ENCODE peak calls at places on chromosomes 4 and X, in four cellular contexts. A, P, I and B are unnamed samples.

GRCh38 chr4:2069986-2070385 is 10.9 kb downstream of the NAT8L start:
- DNase-seq in I (no peak), P (no peak), A (no peak), B (peak)

GRCh38 chr4:87392183-87392582 is 1.2 kb upstream of the HSD17B11 start:
- DNase-seq in A (peak), I (no peak), P (no peak), B (no peak)

GRCh38 chrX:43557792-43558191 is 98.3 kb upstream of the MAOA start:
- DNase-seq in P (peak), I (peak), A (peak), B (peak)

GRCh38 chr4:7383251-7383650 is 51.5 kb downstream of the PSAPL1 start:
- DNase-seq in A (no peak), P (no peak), I (no peak), B (no peak)

GRCh38 chr4:155667538-155668511 is 1.2 kb downstream of the GUCY1A1 start:
- DNase-seq in I (no peak), P (no peak), A (no peak), B (peak)

GRCh38 chr4:111755571-111755970 is 389.7 kb upstream of the FAM241A start:
- DNase-seq in A (no peak), P (no peak), I (no peak), B (no peak)

GRCh38 chr4:113699772-113700171 is 61.8 kb downstream of the CAMK2D start:
- DNase-seq in P (no peak), I (no peak), A (no peak), B (no peak)

GRCh38 chrX:121365572-121366161 is 318.3 kb downstream of the GLUD2 start:
- DNase-seq in A (no peak), P (no peak), I (no peak), B (no peak)

GRCh38 chrX:8939344-8939743 is 94.6 kb downstream of the FAM9B start:
- DNase-seq in I (no peak), A (no peak), P (no peak), B (no peak)

GRCh38 chr4:73943555-73943954 is 38.3 kb downstream of the PF4 start:
- DNase-seq in P (no peak), I (no peak), A (no peak), B (no peak)

GRCh38 chrX:125622899-125623298 is 303.2 kb downstream of the TEX13C start:
- DNase-seq in I (no peak), A (no peak), P (peak), B (no peak)

GRCh38 chr4:28225005-28225404 is 1364.4 kb downstream of the STIM2 start:
- DNase-seq in P (no peak), A (no peak), I (no peak), B (peak)

GRCh38 chrX:128759177-128759576 is 707.0 kb upstream of the ACTRT1 start:
- DNase-seq in A (no peak), I (no peak), P (no peak), B (no peak)

GRCh38 chr4:87236851-87237250 is 16.4 kb upstream of the KLHL8 start:
- DNase-seq in A (peak), P (no peak), I (no peak), B (no peak)

GRCh38 chrX:129769467-129770154 is 10.1 kb upstream of the SASH3 start:
- DNase-seq in P (no peak), I (peak), A (no peak), B (no peak)

GRCh38 chr4:55180980-55181379 is 55.6 kb upstream of the KDR start:
- DNase-seq in I (no peak), A (no peak), P (no peak), B (no peak)

GRCh38 chr4:77415689-77416088 is 189.9 kb upstream of the CXCL13 start:
- DNase-seq in I (no peak), A (no peak), P (no peak), B (no peak)

GRCh38 chrX:103431316-103431715 is 55.0 kb downstream of the BEX3 start:
- DNase-seq in I (no peak), P (no peak), A (no peak), B (no peak)

GRCh38 chr4:6245246-6246169 is 24.1 kb upstream of the WFS1 start:
- DNase-seq in A (no peak), P (no peak), I (no peak), B (peak)

GRCh38 chr4:98430708-98431403 is 169.7 kb downstream of the RAP1GDS1 start:
- DNase-seq in P (no peak), I (no peak), A (no peak), B (no peak)

GRCh38 chrX:30751497-30751896 is 98.3 kb downstream of the GK start:
- DNase-seq in P (no peak), A (no peak), I (no peak), B (no peak)

GRCh38 chrX:51155157-51155556 is 177.5 kb upstream of the NUDT10 start:
- DNase-seq in I (no peak), P (no peak), A (no peak), B (no peak)

GRCh38 chrX:88135735-88136134 is 611.3 kb upstream of the CPXCR1 start:
- DNase-seq in A (peak), P (no peak), I (no peak), B (no peak)

GRCh38 chrX:101191217-101191750 is 28.3 kb upstream of the DRP2 start:
- DNase-seq in P (peak), A (no peak), I (no peak), B (peak)

GRCh38 chr4:2063557-2064275 is 4.6 kb downstream of the NAT8L start:
- DNase-seq in I (no peak), P (no peak), A (no peak), B (no peak)

GRCh38 chr4:165016971-165017370 is 14.8 kb upstream of the TRIM60 start:
- DNase-seq in A (peak), I (no peak), P (peak), B (peak)

GRCh38 chrX:154371771-154372300 is 2.6 kb downstream of the FLNA start:
- DNase-seq in I (no peak), P (no peak), A (no peak), B (peak)

GRCh38 chrX:154375156-154375504 is 696 bp upstream of the FLNA start:
- DNase-seq in I (no peak), P (no peak), A (no peak), B (no peak)

GRCh38 chrX:154372612-154373022 is 1.8 kb downstream of the FLNA start:
- DNase-seq in A (peak), I (peak), P (no peak), B (no peak)

GRCh38 chrX:154374361-154375155 is at the start of gene FLNA:
- DNase-seq in I (no peak), P (no peak), A (no peak), B (peak)

GRCh38 chrX:154373340-154374306 is 811 bp downstream of the FLNA start:
- DNase-seq in P (no peak), I (peak), A (peak), B (peak)
- TF ChIP-seq NR2C2 in P (no peak), I (no peak), A (no peak), B (no peak)

GRCh38 chr4:37393889-37394288 is 149.3 kb downstream of the NWD2 start:
- DNase-seq in P (no peak), I (no peak), A (no peak), B (no peak)
- TF ChIP-seq USF2 in P (no peak), I (no peak), A (no peak), B (no peak)

DNA sequence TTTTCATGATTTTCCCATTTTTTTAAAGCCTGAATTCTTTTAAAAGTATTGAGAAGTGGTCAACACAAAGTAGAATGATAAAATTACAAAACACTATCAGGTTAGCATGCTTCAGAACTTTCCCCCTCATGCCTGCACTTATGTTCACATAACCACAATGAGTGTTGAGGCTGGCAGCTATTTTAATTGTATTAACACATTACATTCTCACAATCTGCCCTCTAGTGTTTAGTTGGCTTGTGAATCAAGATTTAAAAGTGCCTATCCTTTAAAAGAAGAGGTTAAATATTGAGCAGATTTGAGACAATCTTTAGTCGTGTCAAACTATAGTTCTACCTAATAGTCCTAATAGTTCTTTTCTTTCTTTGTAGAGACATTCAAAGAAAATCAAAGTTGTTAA is 93.6 kb upstream of the NAP1L5 start:
- DNase-seq in I (no peak), P (no peak), A (peak), B (no peak)
- TF ChIP-seq NR2C2 in I (no peak), P (no peak), A (no peak), B (no peak)

DNA sequence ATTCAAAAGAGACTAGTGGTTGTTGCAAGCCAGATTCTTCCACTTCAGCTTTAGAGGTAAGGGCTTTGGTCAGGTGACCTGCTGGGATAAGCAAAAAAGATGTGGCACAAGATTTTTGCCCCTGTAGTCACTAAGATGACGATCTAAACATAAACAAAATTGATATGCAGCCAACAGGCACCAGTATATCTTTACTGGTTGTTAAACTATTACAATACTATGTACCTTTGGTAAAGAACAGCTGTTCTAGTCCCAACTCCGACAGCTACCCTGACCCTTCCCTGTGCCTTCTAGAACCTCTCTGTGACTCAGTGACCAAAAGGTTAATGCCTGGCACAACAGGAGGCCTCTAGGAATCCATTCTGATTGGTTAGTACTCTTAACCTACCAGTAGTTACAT is 59.6 kb downstream of the MGST2 start:
- DNase-seq in P (no peak), I (no peak), A (no peak), B (no peak)
- TF ChIP-seq USF2 in P (no peak), I (no peak), A (no peak), B (no peak)

DNA sequence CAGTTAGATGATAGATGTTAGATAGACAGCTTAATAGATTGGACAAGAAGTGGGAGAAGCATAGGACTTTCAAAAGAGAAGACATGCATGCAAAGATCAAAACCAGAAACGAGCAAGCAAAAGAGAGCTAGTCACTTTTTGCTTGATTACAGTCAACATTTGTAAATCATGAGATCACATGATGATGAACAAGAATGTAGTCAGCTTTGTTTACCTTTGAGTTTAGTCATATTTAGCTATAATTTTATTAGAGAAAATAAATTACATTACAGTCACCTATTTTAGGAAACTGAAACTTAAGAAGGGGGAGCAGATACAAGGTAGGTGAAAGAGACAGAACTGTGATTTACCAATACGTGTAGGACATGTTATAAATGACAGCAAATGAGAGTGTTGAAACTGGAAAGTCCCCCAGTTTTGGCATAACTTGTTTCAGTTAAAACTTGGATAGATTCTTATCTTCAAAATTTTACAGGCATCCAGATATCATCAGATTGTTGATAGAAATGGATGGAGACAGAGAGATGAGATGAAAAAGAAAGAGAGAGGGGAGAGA is 1083.1 kb upstream of the PCDH10 start:
- DNase-seq in P (no peak), A (no peak), I (no peak), B (no peak)
- TF ChIP-seq NR2C2 in P (no peak), A (no peak), I (no peak), B (no peak)

GRCh38 chr4:25771672-25772071 is 91.1 kb downstream of the SEL1L3 start:
- DNase-seq in P (no peak), A (no peak), I (no peak), B (no peak)

GRCh38 chr4:25773358-25773757 is 89.4 kb downstream of the SEL1L3 start:
- DNase-seq in P (no peak), A (no peak), I (no peak), B (no peak)

GRCh38 chr4:25769251-25769650 is 93.5 kb downstream of the SEL1L3 start:
- DNase-seq in A (no peak), P (no peak), I (no peak), B (no peak)

GRCh38 chr4:25767877-25768475 is 94.8 kb downstream of the SEL1L3 start:
- DNase-seq in A (peak), P (peak), I (no peak), B (peak)

DNA sequence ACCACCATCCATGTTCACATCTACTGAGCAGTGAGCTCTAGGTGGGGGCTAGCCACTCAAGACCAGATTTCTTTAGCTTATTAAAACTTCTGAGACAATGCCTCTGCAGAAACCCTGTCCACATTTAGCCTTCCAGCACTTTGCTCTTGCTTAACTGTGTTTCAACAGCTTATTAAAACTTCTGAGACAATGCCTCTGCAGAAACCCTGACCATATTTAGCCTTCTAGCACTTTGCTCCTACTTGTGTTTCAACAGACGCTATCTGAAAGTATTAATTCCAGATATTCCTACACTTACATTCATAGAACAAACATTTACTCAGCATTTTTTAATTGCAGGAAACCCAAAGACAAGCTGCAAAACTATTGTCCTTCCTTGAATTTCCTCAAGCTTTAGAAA is 91.9 kb downstream of the SEL1L3 start:
- DNase-seq in A (no peak), I (no peak), P (no peak), B (no peak)
- TF ChIP-seq USF2 in A (no peak), I (no peak), P (no peak), B (no peak)

GRCh38 chrX:4708970-4709760 is 995.7 kb upstream of the PRKX start:
- DNase-seq in I (no peak), A (no peak), P (no peak), B (no peak)
- TF ChIP-seq NR2C2 in I (no peak), A (no peak), P (no peak), B (no peak)

DNA sequence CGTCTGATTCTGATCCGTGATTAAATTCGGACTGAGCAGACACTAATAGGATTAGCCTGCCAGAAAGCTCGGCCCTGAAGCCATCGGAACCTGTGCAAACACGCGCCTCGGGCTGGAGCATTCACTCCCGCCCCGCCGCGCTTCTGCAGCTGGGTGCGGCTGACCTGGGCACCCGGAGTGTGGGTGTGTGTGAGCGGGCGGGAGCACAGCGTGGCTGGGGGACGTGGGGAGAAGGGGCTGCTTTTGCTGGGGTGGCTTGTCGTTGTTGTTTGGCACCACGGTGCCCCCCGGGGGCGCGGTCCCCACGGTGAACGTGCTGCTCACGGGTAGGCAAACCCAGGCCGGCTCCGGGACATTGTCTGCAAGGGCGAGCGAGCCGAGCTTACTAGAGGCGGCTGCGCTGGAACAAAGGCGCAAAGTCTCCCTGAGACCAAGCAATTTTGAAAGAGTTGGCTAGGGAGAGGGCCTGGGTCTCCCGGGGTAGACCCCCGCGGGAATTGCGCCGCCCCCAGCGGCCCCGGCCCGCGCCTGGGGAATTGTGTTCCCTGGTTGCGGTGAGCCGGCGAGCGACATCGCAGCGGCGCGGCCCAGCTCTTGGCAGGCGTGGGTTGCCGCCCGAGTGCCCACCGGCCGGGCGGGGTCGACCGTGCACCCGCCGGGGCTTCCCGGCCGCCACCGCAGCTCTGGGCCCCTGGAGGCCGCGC is 1.4 kb downstream of the MAMLD1 start:
- DNase-seq in I (no peak), A (no peak), P (no peak), B (peak)
- TF ChIP-seq USF2 in I (no peak), A (no peak), P (no peak), B (no peak)